ENCODE peak calls at places on chromosomes 13 and 19, in five cellular contexts. R is astrocyte; O is stimulated activated CD4-positive, alpha-beta T cell treated with anti-CD3 and anti-CD28 coated beads, Interleukin-2, amount 100 ng/mL, for 48 hours; Y is ACHN; H is GM19239. X is an unnamed sample.

GRCh38 chr13:28147489-28147888 is 9.1 kb downstream of the PAN3 start:
- DNase-seq in R (no peak), O (no peak), Y (no peak), H (no peak), X (no peak)

GRCh38 chr13:48437381-48437780 is 24.5 kb upstream of the LPAR6 start:
- DNase-seq in R (peak; percentile 62), O (no peak), Y (peak; percentile 75), H (no peak), X (no peak)

GRCh38 chr13:52651880-52652169 is 811 bp upstream of the SUGT1 start:
- DNase-seq in R (no peak), O (no peak), Y (no peak), H (no peak), X (no peak)

GRCh38 chr19:15432018-15432494 is 13.3 kb upstream of the AKAP8L start:
- DNase-seq in R (no peak), O (no peak), Y (no peak), H (peak; percentile 73), X (no peak)

GRCh38 chr19:14394167-14394566 is 12.9 kb downstream of the ADGRE5 start:
- DNase-seq in R (no peak), O (no peak), Y (no peak), H (no peak), X (no peak)

GRCh38 chr19:48397636-48398328 is 4.3 kb downstream of the GRIN2D start:
- DNase-seq in R (no peak), O (no peak), Y (no peak), H (no peak), X (no peak)

GRCh38 chr13:94330552-94331071 is 148.9 kb downstream of the DCT start:
- DNase-seq in R (no peak), O (no peak), Y (no peak), H (no peak), X (no peak)

GRCh38 chr13:44158055-44158655 is 215.5 kb upstream of the SERP2 start:
- DNase-seq in R (no peak), O (no peak), Y (no peak), H (no peak), X (no peak)

GRCh38 chr19:55495646-55496349 is 7.6 kb downstream of the SSC5D start:
- DNase-seq in R (no peak), O (no peak), Y (no peak), H (no peak), X (no peak)

GRCh38 chr13:84844473-84844872 is 954.7 kb downstream of the SLITRK6 start:
- DNase-seq in R (no peak), O (no peak), Y (peak; percentile 28), H (no peak), X (no peak)

GRCh38 chr13:101917475-101917810 is 465.0 kb downstream of the ITGBL1 start:
- DNase-seq in R (no peak), O (no peak), Y (no peak), H (no peak), X (peak; percentile 75)

GRCh38 chr19:519449-519865 is 12.1 kb upstream of the CDC34 start:
- DNase-seq in R (no peak), O (no peak), Y (no peak), H (no peak), X (no peak)